ENCODE peak calls at places on chromosomes 7 and 10, in seven cellular contexts. P is left ventricle myocardium inferior, W is SK-N-SH, B is B cell, Z is stomach, H is HCT116, K is breast epithelium. D is an unnamed sample.

GRCh38 chr10:99532687-99533495 is at the start of gene NKX2-3:
- DNase-seq in P (peak), W (peak), B (no peak), Z (peak), H (no peak), K (no peak), D (peak)

GRCh38 chr10:110947061-110947595 is 27.7 kb downstream of the SHOC2 start:
- DNase-seq in P (no peak), W (no peak), B (no peak), Z (no peak), H (no peak), K (no peak), D (no peak)

GRCh38 chr10:932589-932988 is 1.1 kb upstream of the LARP4B start:
- DNase-seq in P (no peak), W (peak), B (no peak), Z (no peak), H (no peak), K (no peak), D (no peak)

GRCh38 chr10:18195060-18195799 is 55.0 kb downstream of the CACNB2 start:
- DNase-seq in P (no peak), W (no peak), B (no peak), Z (no peak), H (no peak), K (no peak), D (no peak)

GRCh38 chr10:36819781-36820180 is 305.6 kb upstream of the ANKRD30A start:
- DNase-seq in P (no peak), W (no peak), B (no peak), Z (no peak), H (no peak), K (no peak), D (no peak)

GRCh38 chr10:133592716-133593115 is 27.3 kb upstream of the SYCE1 start:
- DNase-seq in P (no peak), W (no peak), B (no peak), Z (no peak), H (no peak), K (no peak), D (no peak)

GRCh38 chr7:24609059-24609458 is 35.8 kb downstream of the PALS2 start:
- DNase-seq in P (no peak), W (no peak), B (no peak), Z (no peak), H (no peak), K (no peak), D (no peak)

GRCh38 chr7:26705567-26705966 is 158.8 kb downstream of the SKAP2 start:
- DNase-seq in P (no peak), W (peak), B (no peak), Z (no peak), H (no peak), K (no peak), D (no peak)

GRCh38 chr7:77498659-77499379 is 38.3 kb upstream of the PTPN12 start:
- DNase-seq in P (no peak), W (no peak), B (no peak), Z (no peak), H (no peak), K (no peak), D (no peak)

GRCh38 chr7:150514748-150515222 is at the start of gene GIMAP7:
- DNase-seq in P (no peak), W (no peak), B (no peak), Z (no peak), H (no peak), K (no peak), D (peak)

GRCh38 chr7:27346531-27347260 is 104.1 kb downstream of the EVX1 start:
- DNase-seq in P (no peak), W (peak), B (no peak), Z (peak), H (peak), K (no peak), D (no peak)

GRCh38 chr10:113018034-113018433 is 68.0 kb downstream of the TCF7L2 start:
- DNase-seq in P (no peak), W (no peak), B (no peak), Z (no peak), H (no peak), K (no peak), D (no peak)

GRCh38 chr10:35640474-35640873 is 1.6 kb downstream of the FZD8 start:
- DNase-seq in P (peak), W (peak), B (peak), Z (peak), H (no peak), K (peak), D (peak)

GRCh38 chr7:134798155-134798554 is 18.7 kb downstream of the CALD1 start:
- DNase-seq in P (no peak), W (no peak), B (no peak), Z (no peak), H (no peak), K (no peak), D (no peak)

GRCh38 chr10:121983828-121984227 is 5.1 kb upstream of the TACC2 start:
- DNase-seq in P (no peak), W (no peak), B (no peak), Z (no peak), H (no peak), K (no peak), D (no peak)

GRCh38 chr7:832292-832967 is at the start of gene SUN1:
- DNase-seq in P (no peak), W (no peak), B (no peak), Z (no peak), H (peak), K (no peak), D (peak)

GRCh38 chr7:43077732-43078391 is 34.6 kb upstream of the HECW1 start:
- DNase-seq in P (no peak), W (peak), B (no peak), Z (no peak), H (peak), K (no peak), D (no peak)

GRCh38 chr10:99562631-99563030 is 29.9 kb downstream of the NKX2-3 start:
- DNase-seq in P (no peak), W (no peak), B (no peak), Z (no peak), H (no peak), K (no peak), D (no peak)

GRCh38 chr7:73706122-73707044 is 13.1 kb downstream of the STX1A start:
- DNase-seq in P (no peak), W (peak), B (no peak), Z (no peak), H (peak), K (no peak), D (no peak)

GRCh38 chr10:102642553-102643345 is 1.5 kb upstream of the TRIM8 start:
- DNase-seq in P (peak), W (peak), B (peak), Z (peak), H (peak), K (no peak), D (peak)

GRCh38 chr7:55271069-55271468 is 94.1 kb upstream of the LANCL2 start:
- DNase-seq in P (no peak), W (no peak), B (no peak), Z (no peak), H (no peak), K (no peak), D (no peak)

GRCh38 chr10:70267161-70267933 is 16.5 kb downstream of the NPFFR1 start:
- DNase-seq in P (no peak), W (no peak), B (no peak), Z (no peak), H (peak), K (no peak), D (no peak)

GRCh38 chr7:908159-908918 is 32.0 kb downstream of the GET4 start:
- DNase-seq in P (no peak), W (no peak), B (no peak), Z (no peak), H (no peak), K (no peak), D (no peak)

GRCh38 chr10:33067481-33067880 is 109.5 kb upstream of the ITGB1 start:
- DNase-seq in P (no peak), W (no peak), B (no peak), Z (no peak), H (no peak), K (no peak), D (no peak)

GRCh38 chr7:102933763-102934162 is 21.0 kb downstream of the LRRC17 start:
- DNase-seq in P (peak), W (peak), B (no peak), Z (peak), H (no peak), K (no peak), D (no peak)

GRCh38 chr7:114759347-114760062 is 162.4 kb upstream of the MDFIC start:
- DNase-seq in P (no peak), W (no peak), B (no peak), Z (no peak), H (no peak), K (no peak), D (no peak)

GRCh38 chr10:129365767-129366400 is 101.2 kb upstream of the MGMT start:
- DNase-seq in P (no peak), W (peak), B (no peak), Z (no peak), H (peak), K (no peak), D (no peak)

GRCh38 chr10:53537508-53537907 is 764.9 kb upstream of the MBL2 start:
- DNase-seq in P (no peak), W (peak), B (no peak), Z (no peak), H (no peak), K (no peak), D (no peak)

GRCh38 chr10:120607710-120608703 is 151.0 kb downstream of the PLPP4 start:
- DNase-seq in P (no peak), W (no peak), B (no peak), Z (no peak), H (no peak), K (no peak), D (no peak)

GRCh38 chr7:37040330-37040729 is 316.0 kb upstream of the AOAH start:
- DNase-seq in P (no peak), W (no peak), B (no peak), Z (no peak), H (no peak), K (no peak), D (no peak)

GRCh38 chr7:138729444-138729843 is 28.3 kb upstream of the SVOPL start:
- DNase-seq in P (no peak), W (no peak), B (no peak), Z (no peak), H (no peak), K (no peak), D (no peak)

GRCh38 chr10:68212721-68213352 is 19.1 kb downstream of the ATOH7 start:
- DNase-seq in P (no peak), W (peak), B (no peak), Z (no peak), H (no peak), K (no peak), D (peak)

GRCh38 chr10:11846542-11846941 is 23.4 kb downstream of the PROSER2 start:
- DNase-seq in P (no peak), W (no peak), B (no peak), Z (no peak), H (no peak), K (no peak), D (no peak)

GRCh38 chr10:77195101-77195500 is 442.5 kb downstream of the KCNMA1 start:
- DNase-seq in P (no peak), W (no peak), B (no peak), Z (no peak), H (no peak), K (no peak), D (no peak)

GRCh38 chr7:150631084-150631824 is 931 bp downstream of the GIMAP6 start:
- DNase-seq in P (peak), W (no peak), B (no peak), Z (no peak), H (no peak), K (no peak), D (no peak)

GRCh38 chr10:116888380-116889055 is 39.2 kb downstream of the ENO4 start:
- DNase-seq in P (peak), W (no peak), B (no peak), Z (peak), H (peak), K (peak), D (no peak)

GRCh38 chr7:55092186-55092976 is 73.6 kb downstream of the EGFR start:
- DNase-seq in P (no peak), W (peak), B (no peak), Z (no peak), H (no peak), K (no peak), D (no peak)

GRCh38 chr7:150686030-150686626 is 622 bp downstream of the GIMAP2 start:
- DNase-seq in P (no peak), W (no peak), B (no peak), Z (no peak), H (no peak), K (no peak), D (no peak)

GRCh38 chr7:4058158-4058557 is 623.9 kb upstream of the FOXK1 start:
- DNase-seq in P (no peak), W (no peak), B (no peak), Z (no peak), H (no peak), K (no peak), D (no peak)

GRCh38 chr10:61943699-61944444 is 42.4 kb downstream of the ARID5B start:
- DNase-seq in P (no peak), W (peak), B (peak), Z (no peak), H (no peak), K (no peak), D (no peak)
- TF ChIP-seq CTCF in P (peak), W (peak), B (no peak), Z (no peak), H (no peak), K (peak), D (no peak)

GRCh38 chr10:34530778-34531177 is 284.3 kb downstream of the PARD3 start:
- DNase-seq in P (no peak), W (no peak), B (no peak), Z (no peak), H (no peak), K (no peak), D (no peak)
- TF ChIP-seq CTCF in P (no peak), W (no peak), B (no peak), Z (no peak), H (no peak), K (no peak), D (no peak)

DNA sequence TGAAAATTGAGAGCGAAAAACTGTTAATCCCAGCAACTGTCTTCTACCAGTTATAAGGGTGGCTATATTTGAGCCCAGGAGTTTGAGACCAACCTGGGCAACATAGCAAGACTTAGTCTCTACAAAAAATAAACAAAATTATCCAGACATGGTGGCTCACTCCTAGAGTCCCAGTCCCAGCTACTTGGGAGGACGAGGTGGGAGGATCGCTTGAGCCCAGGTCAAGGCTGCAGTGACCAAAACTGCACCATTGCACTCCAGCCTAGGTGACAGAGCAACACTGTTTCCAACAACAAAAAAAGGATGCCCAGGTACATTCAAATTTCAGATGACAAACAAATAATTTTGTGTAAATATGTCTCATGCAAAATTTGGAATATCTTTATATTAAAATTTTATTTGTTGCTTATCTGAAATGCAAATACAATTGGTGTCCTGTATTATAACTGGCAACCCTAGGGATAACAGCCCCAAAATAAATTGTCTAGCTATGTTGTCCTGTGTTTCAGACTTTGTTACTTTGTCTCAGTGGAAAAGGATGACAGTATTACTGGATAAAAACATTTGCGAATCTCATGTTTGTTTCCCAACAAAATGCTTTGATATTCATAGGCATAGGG is 26.7 kb downstream of the FAM171A1 start:
- DNase-seq in P (no peak), W (no peak), B (no peak), Z (no peak), H (no peak), K (no peak), D (no peak)
- TF ChIP-seq CTCF in P (no peak), W (no peak), B (no peak), Z (no peak), H (no peak), K (no peak), D (no peak)

DNA sequence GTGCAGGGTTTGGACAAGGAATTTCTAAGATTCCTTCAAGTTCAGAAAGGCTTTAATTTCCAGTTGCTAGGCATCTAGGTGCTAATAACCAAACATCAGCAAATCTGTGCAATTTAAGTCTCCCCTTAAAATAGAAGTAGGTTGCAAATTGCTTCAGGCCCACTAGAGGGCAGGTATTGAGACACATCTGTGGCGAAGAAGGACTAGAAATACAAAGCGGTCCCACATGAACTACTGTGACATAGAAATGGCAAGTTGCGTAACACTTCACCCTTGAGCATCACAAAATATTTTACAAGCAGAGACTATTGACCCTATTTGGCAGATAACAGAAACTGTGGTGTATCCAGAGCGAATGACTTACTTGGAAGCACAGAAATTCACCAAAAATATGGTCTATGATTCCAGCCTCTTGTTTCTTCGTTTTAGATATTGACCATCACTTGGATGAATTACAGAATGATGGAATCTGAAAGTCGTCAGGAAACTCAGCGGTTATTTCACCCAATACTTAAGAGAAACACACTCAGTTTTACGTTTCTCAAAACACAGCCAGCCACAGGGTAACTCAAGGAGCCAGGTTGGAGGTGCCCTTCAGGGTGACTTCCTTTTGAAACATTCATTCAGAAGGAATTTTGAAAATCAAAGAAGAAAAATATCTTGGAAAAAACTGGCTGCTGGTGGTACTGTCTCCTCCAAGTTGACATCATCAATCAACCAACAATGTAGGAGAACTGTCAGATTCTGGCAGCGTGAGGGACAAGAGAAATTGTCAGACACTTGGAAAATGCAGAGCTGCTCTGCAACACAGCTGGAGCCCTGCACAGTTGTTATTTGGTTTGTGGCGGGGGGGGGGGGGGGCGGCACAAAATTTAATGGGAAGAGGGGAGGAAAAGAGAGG is 256.3 kb upstream of the MINDY3 start:
- DNase-seq in P (no peak), W (peak), B (no peak), Z (no peak), H (peak), K (no peak), D (peak)
- TF ChIP-seq CTCF in P (peak), W (peak), B (peak), Z (peak), H (peak), K (no peak), D (peak)

D was measured in GM20000.